ENCODE peak calls at places on chromosomes 12 and 14, in nine cellular contexts. Q is tibial artery, X is HCT116, G is Peyer's patch, Z is cardiac muscle cell, J is A549, N is colonic mucosa, S is testis, T is body of pancreas. E is an unnamed sample.

GRCh38 chr12:52436000-52436827 is 2.0 kb upstream of the KRT75 start:
- DNase-seq in Q (no peak), X (no peak), G (no peak), Z (peak; percentile 83), J (no peak), N (no peak), S (no peak), T (peak; percentile 42), E (no peak)

GRCh38 chr14:105484069-105484996 is 2.4 kb upstream of the CRIP1 start:
- DNase-seq in Q (peak; percentile 88), X (no peak), G (no peak), Z (peak; percentile 19), J (peak; percentile 53), N (peak; percentile 43), S (no peak), T (no peak), E (peak; percentile 79)

GRCh38 chr14:65206448-65207096 is 104.3 kb upstream of the MAX start:
- DNase-seq in Q (no peak), X (no peak), G (no peak), Z (no peak), J (no peak), N (no peak), S (no peak), T (no peak), E (no peak)

GRCh38 chr14:74804219-74804825 is 41.2 kb downstream of the YLPM1 start:
- DNase-seq in Q (no peak), X (peak; percentile 33), G (no peak), Z (peak; percentile 77), J (peak; percentile 50), N (no peak), S (peak; percentile 38), T (no peak), E (no peak)

GRCh38 chr12:62044450-62044849 is 215.8 kb upstream of the USP15 start:
- DNase-seq in Q (no peak), X (no peak), G (no peak), Z (no peak), J (no peak), N (no peak), S (no peak), T (no peak), E (no peak)

GRCh38 chr14:29941401-29941800 is 13.8 kb upstream of the PRKD1 start:
- DNase-seq in Q (no peak), X (no peak), G (no peak), Z (no peak), J (no peak), N (no peak), S (no peak), T (no peak), E (no peak)

GRCh38 chr14:98926802-98927201 is 345.2 kb downstream of the BCL11B start:
- DNase-seq in Q (no peak), X (no peak), G (no peak), Z (peak; percentile 27), J (no peak), N (no peak), S (no peak), T (no peak), E (no peak)

GRCh38 chr12:84779169-84779568 is 133.4 kb downstream of the SLC6A15 start:
- DNase-seq in Q (no peak), X (no peak), G (no peak), Z (no peak), J (no peak), N (no peak), S (no peak), T (no peak), E (no peak)

GRCh38 chr14:24435192-24435810 is 5.5 kb downstream of the KHNYN start:
- DNase-seq in Q (no peak), X (no peak), G (no peak), Z (no peak), J (no peak), N (no peak), S (no peak), T (no peak), E (no peak)

GRCh38 chr12:41274643-41275042 is 86.5 kb downstream of the PDZRN4 start:
- DNase-seq in Q (no peak), X (no peak), G (no peak), Z (no peak), J (no peak), N (no peak), S (no peak), T (no peak), E (no peak)

DNA sequence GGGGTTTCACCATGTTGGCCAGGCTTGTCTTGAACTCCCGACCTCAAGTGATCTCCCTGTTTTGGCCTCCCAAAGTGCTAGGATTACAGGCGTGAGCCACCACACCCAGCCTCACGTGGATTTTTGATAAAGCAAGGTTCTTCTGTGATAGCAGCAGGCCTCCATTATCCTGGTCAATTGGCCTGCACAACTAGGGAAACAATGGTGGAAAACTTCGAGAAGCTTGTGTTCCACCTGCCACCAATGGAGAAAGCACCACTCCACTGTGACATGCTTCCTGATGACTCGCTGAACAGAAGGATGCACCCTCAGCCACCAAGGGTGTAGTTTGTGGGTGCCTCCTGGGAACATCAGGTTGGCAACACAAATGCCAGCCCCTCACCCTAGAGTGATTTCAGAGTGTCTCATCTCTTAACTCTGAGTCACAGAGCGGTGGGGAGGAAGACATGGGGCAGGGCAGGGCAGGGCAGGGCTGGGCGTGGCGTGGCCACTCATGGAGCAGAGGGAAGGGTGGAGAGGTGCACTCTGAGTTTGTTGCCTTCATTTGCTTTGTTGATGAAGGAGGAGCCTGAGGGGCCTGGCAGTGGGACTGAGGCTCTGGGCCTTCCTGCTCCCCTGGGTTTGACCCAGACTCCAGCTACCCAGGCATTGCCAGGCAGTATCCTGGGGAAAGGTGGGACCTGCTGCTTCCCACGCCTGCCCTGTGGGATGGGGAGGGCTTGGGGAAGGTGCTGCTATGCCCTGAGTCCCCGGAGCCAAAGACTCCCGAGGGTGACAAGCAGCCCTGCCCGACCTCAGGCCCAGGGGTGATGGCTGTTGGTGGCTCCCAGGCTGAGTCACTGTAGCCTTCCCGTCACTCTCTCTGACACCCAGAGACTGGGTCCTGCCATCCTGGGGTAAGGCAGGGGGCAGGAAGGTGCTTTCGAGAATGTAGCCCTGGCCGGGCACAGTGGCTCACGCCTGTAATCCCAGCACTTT is 18.0 kb upstream of the ANKRD9 start:
- DNase-seq in Q (no peak), X (peak; percentile 63), G (peak; percentile 81), Z (no peak), J (peak; percentile 89), N (peak; percentile 83), S (no peak), T (no peak), E (no peak)
- H3K27ac ChIP-seq in Q (no peak overlapping the region), X (peak overlapping the region; percentile 86), G (peak overlapping the region; percentile 70), Z (no peak overlapping the region), J (peak overlapping the region; percentile 88), N (peak overlapping the region; percentile 68), S (no peak overlapping the region), T (no peak overlapping the region), E (no peak overlapping the region)

GRCh38 chr14:28703482-28703881 is 63.1 kb upstream of the FOXG1 start:
- DNase-seq in Q (no peak), X (no peak), G (no peak), Z (no peak), J (no peak), N (no peak), S (no peak), T (no peak), E (no peak)
- H3K9me3 ChIP-seq in Q (no peaks in the 10 kb centered on the region), X (peaks cover 9% of the 10 kb centered on the region), G (no peaks in the 10 kb centered on the region), Z (no peaks in the 10 kb centered on the region), J (no peaks in the 10 kb centered on the region), N (no peaks in the 10 kb centered on the region), S (no peaks in the 10 kb centered on the region), T (no peaks in the 10 kb centered on the region), E (peaks cover 6% of the 10 kb centered on the region)

GRCh38 chr12:69473229-69473628 is 3.0 kb downstream of the FRS2 start:
- DNase-seq in Q (no peak), X (no peak), G (no peak), Z (no peak), J (no peak), N (no peak), S (no peak), T (no peak), E (no peak)

GRCh38 chr12:69471667-69472385 is 1.6 kb downstream of the FRS2 start:
- DNase-seq in Q (no peak), X (no peak), G (no peak), Z (no peak), J (no peak), N (no peak), S (no peak), T (no peak), E (no peak)

GRCh38 chr12:69469854-69470188 is 367 bp upstream of the FRS2 start:
- DNase-seq in Q (no peak), X (no peak), G (no peak), Z (no peak), J (no peak), N (no peak), S (no peak), T (no peak), E (no peak)

GRCh38 chr12:69468237-69469026 is 1.8 kb upstream of the FRS2 start:
- DNase-seq in Q (no peak), X (no peak), G (no peak), Z (peak; percentile 12), J (peak; percentile 12), N (no peak), S (no peak), T (no peak), E (no peak)

GRCh38 chr12:69470189-69471094 is at the start of gene FRS2:
- DNase-seq in Q (peak; percentile 95), X (peak; percentile 72), G (peak; percentile 93), Z (peak; percentile 94), J (peak; percentile 90), N (peak; percentile 95), S (peak; percentile 95), T (peak; percentile 91), E (peak; percentile 84)
- TF ChIP-seq CTCF in Q (peak; percentile 9), X (peak; percentile 36), G (peak; percentile 27), Z (peak; percentile 37), J (peak; percentile 49), N (no peak), S (no peak), T (peak; percentile 37), E (no peak)

GRCh38 chr12:26176725-26177124 is 18.6 kb upstream of the SSPN start:
- DNase-seq in Q (no peak), X (no peak), G (no peak), Z (no peak), J (no peak), N (no peak), S (no peak), T (no peak), E (no peak)

GRCh38 chr12:26173153-26173552 is 22.2 kb upstream of the SSPN start:
- DNase-seq in Q (no peak), X (no peak), G (no peak), Z (no peak), J (no peak), N (no peak), S (no peak), T (no peak), E (no peak)

GRCh38 chr12:26172013-26172412 is 23.4 kb upstream of the SSPN start:
- DNase-seq in Q (no peak), X (no peak), G (no peak), Z (no peak), J (no peak), N (no peak), S (no peak), T (no peak), E (no peak)

GRCh38 chr12:26177303-26177702 is 18.1 kb upstream of the SSPN start:
- DNase-seq in Q (no peak), X (no peak), G (peak; percentile 57), Z (no peak), J (no peak), N (peak; percentile 74), S (no peak), T (no peak), E (no peak)

DNA sequence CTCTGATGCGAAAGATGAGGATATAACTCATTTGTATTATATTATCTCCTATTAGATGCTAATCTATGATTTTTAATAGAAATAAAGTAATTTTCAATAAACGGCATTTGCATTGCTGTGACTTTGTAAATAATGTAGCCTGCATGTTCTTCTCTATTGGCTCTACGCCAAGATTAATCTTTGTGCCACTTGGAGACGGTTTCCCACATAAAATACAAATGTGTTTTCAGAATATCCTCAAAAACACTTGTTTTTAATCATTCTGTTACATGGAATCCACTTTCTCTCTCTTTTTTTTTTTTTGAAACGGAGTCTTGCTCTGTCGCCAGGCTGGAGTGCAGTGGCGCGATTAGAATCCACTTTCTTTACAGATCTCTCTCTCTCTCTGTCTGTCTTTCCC is 22.9 kb upstream of the SSPN start:
- DNase-seq in Q (no peak), X (no peak), G (no peak), Z (no peak), J (no peak), N (no peak), S (no peak), T (no peak), E (no peak)
- H3K27ac ChIP-seq in Q (no peak overlapping the region), X (no peak overlapping the region), G (no peak overlapping the region), Z (no peak overlapping the region), J (no peak overlapping the region), N (no peak overlapping the region), S (no peak overlapping the region), T (no peak overlapping the region), E (no peak overlapping the region)